ENCODE peak calls at places on chromosomes 6 and 20, in five cellular contexts. S, P, I, R and X are unnamed samples.

GRCh38 chr6:135033238-135033637 is 21.4 kb downstream of the HBS1L start:
- DNase-seq in R (no peak), I (no peak), S (no peak), P (no peak), X (no peak)

GRCh38 chr6:37135835-37136694 is 33.9 kb upstream of the PIM1 start:
- DNase-seq in P (no peak), R (peak), S (peak), I (no peak), X (peak)

GRCh38 chr6:31498748-31499147 is 803 bp downstream of the MICB start:
- DNase-seq in S (peak), R (no peak), P (no peak), I (peak), X (no peak)

GRCh38 chr6:134732761-134733160 is 217.1 kb downstream of the ALDH8A1 start:
- DNase-seq in S (no peak), R (no peak), I (no peak), P (no peak), X (no peak)

GRCh38 chr20:32067234-32067821 is 15.3 kb downstream of the HCK start:
- DNase-seq in P (no peak), R (peak), S (peak), I (no peak), X (peak)

GRCh38 chr6:121959501-121959900 is 440.0 kb upstream of the HSF2 start:
- DNase-seq in P (no peak), I (no peak), R (no peak), S (no peak), X (no peak)

GRCh38 chr6:168292911-168293310 is 26.7 kb downstream of the DACT2 start:
- DNase-seq in I (no peak), P (peak), S (no peak), R (no peak), X (no peak)

GRCh38 chr6:119791746-119792145 is 442.2 kb upstream of the MAN1A1 start:
- DNase-seq in I (no peak), P (no peak), R (peak), S (peak), X (no peak)

GRCh38 chr6:18166314-18167007 is 11.2 kb downstream of the KDM1B start:
- DNase-seq in P (no peak), I (no peak), S (peak), R (peak), X (peak)

GRCh38 chr6:55399331-55399730 is 72.1 kb downstream of the GFRAL start:
- DNase-seq in I (no peak), R (peak), P (no peak), S (peak), X (peak)

GRCh38 chr6:52221302-52221701 is 23.0 kb downstream of the IL17F start:
- DNase-seq in R (no peak), I (no peak), S (no peak), P (no peak), X (no peak)

GRCh38 chr6:2770171-2770570 is 5.0 kb downstream of the WRNIP1 start:
- DNase-seq in I (no peak), S (no peak), R (no peak), P (no peak), X (no peak)

GRCh38 chr6:22025468-22026159 is 271.2 kb downstream of the PRL start:
- DNase-seq in S (peak), P (no peak), I (peak), R (peak), X (peak)

GRCh38 chr6:134168580-134169223 is 116.3 kb upstream of the SLC2A12 start:
- DNase-seq in I (no peak), S (peak), P (no peak), R (no peak), X (peak)

GRCh38 chr20:49405696-49406095 is 76.8 kb downstream of the KCNB1 start:
- DNase-seq in S (no peak), R (no peak), P (no peak), I (no peak), X (no peak)

GRCh38 chr6:129936329-129937165 is 75.4 kb upstream of the TMEM244 start:
- DNase-seq in P (peak), S (peak), I (peak), R (peak), X (peak)

GRCh38 chr20:53579581-53580375 is 13.9 kb downstream of the ZNF217 start:
- DNase-seq in S (peak), R (peak), I (no peak), P (no peak), X (peak)

GRCh38 chr20:47922280-47922675 is 137.0 kb upstream of the SULF2 start:
- DNase-seq in S (peak), P (no peak), R (peak), I (no peak), X (peak)

GRCh38 chr20:46802696-46803445 is 91.8 kb upstream of the EYA2 start:
- DNase-seq in R (no peak), I (no peak), P (no peak), S (no peak), X (no peak)

GRCh38 chr6:76264466-76264865 is 192.0 kb upstream of the IMPG1 start:
- DNase-seq in R (peak), I (no peak), S (no peak), P (no peak), X (no peak)

GRCh38 chr6:24520929-24521546 is 26.3 kb downstream of the ALDH5A1 start:
- DNase-seq in P (peak), R (peak), S (peak), I (peak), X (peak)

GRCh38 chr6:95866732-95867131 is 149.0 kb upstream of the FUT9 start:
- DNase-seq in S (peak), P (no peak), I (peak), R (peak), X (peak)

GRCh38 chr6:89564752-89565427 is 73.7 kb downstream of the LYRM2 start:
- DNase-seq in R (no peak), S (no peak), P (peak), I (no peak), X (no peak)

GRCh38 chr6:22570185-22570551 is 802 bp downstream of the HDGFL1 start:
- DNase-seq in S (no peak), I (no peak), P (no peak), R (no peak), X (no peak)

GRCh38 chr6:141024526-141024925 is 1108.2 kb upstream of the GJE1 start:
- DNase-seq in S (peak), I (no peak), R (no peak), P (no peak), X (peak)

GRCh38 chr6:132937466-132937906 is 123.1 kb downstream of the RPS12 start:
- DNase-seq in P (peak), R (peak), I (peak), S (peak), X (peak)

GRCh38 chr20:389220-389619 is 8.7 kb downstream of the TRIB3 start:
- DNase-seq in S (no peak), P (no peak), I (no peak), R (no peak), X (no peak)

GRCh38 chr6:33117826-33118277 is 42.1 kb downstream of the HLA-DPB1 start:
- DNase-seq in R (no peak), P (no peak), I (no peak), S (no peak), X (no peak)

GRCh38 chr6:140344149-140344913 is 969.9 kb upstream of the CITED2 start:
- DNase-seq in P (no peak), R (peak), S (peak), I (no peak), X (peak)

GRCh38 chr20:1417273-1417672 is 24.4 kb upstream of the FKBP1A start:
- DNase-seq in S (peak), I (no peak), P (no peak), R (peak), X (peak)